ENCODE peak calls at places on chromosomes 13 and 19, in four cellular contexts. K, P, N and V are unnamed samples.

GRCh38 chr19:42287017-42287825 is 14.7 kb upstream of the PRR19 start:
- DNase-seq in K (no peak), P (no peak), N (no peak), V (no peak)

GRCh38 chr19:39969681-39970423 is 1.1 kb upstream of the PSMC4 start:
- DNase-seq in K (no peak), P (no peak), N (no peak), V (no peak)

GRCh38 chr13:58488251-58488650 is 856.7 kb downstream of the PCDH17 start:
- DNase-seq in P (no peak), K (no peak), N (no peak), V (no peak)

GRCh38 chr19:8030906-8031305 is 21.7 kb upstream of the CCL25 start:
- DNase-seq in P (no peak), K (no peak), N (no peak), V (no peak)

GRCh38 chr19:19502281-19502680 is 13.1 kb downstream of the TSSK6 start:
- DNase-seq in K (no peak), P (no peak), N (no peak), V (no peak)

GRCh38 chr13:29384466-29384865 is 211.0 kb downstream of the SLC7A1 start:
- DNase-seq in P (no peak), N (no peak), K (no peak), V (no peak)

GRCh38 chr13:50589139-50589538 is 254.4 kb downstream of the DLEU7 start:
- DNase-seq in P (no peak), N (no peak), K (no peak), V (no peak)

GRCh38 chr19:46624958-46625661 is at the start of gene PTGIR:
- DNase-seq in N (no peak), K (peak), P (no peak), V (no peak)

GRCh38 chr19:8438236-8438635 is 6.5 kb upstream of the HNRNPM start:
- DNase-seq in N (no peak), K (no peak), P (no peak), V (no peak)

GRCh38 chr13:48842316-48842715 is 133.4 kb upstream of the FNDC3A start:
- DNase-seq in N (no peak), K (no peak), P (no peak), V (no peak)

GRCh38 chr19:57267294-57267693 is 13.0 kb upstream of the ZNF460 start:
- DNase-seq in N (no peak), P (no peak), K (no peak), V (no peak)

GRCh38 chr19:892243-892996 is 567 bp downstream of the MED16 start:
- DNase-seq in N (peak), K (no peak), P (no peak), V (no peak)

GRCh38 chr13:75931116-75931515 is 295.0 kb downstream of the LMO7 start:
- DNase-seq in N (no peak), P (no peak), K (no peak), V (no peak)

GRCh38 chr13:49464621-49465325 is 20.7 kb downstream of the SETDB2 start:
- DNase-seq in P (no peak), K (no peak), N (no peak), V (no peak)

GRCh38 chr19:19866599-19867248 is 1.0 kb downstream of the ZNF253 start:
- DNase-seq in N (peak), P (no peak), K (no peak), V (no peak)

GRCh38 chr19:12779162-12779993 is 4.0 kb upstream of the HOOK2 start:
- DNase-seq in P (no peak), N (no peak), K (no peak), V (no peak)

GRCh38 chr19:30369833-30370232 is 2.4 kb upstream of the ZNF536 start:
- DNase-seq in K (no peak), P (no peak), N (no peak), V (no peak)

GRCh38 chr13:98775844-98776598 is 23.5 kb upstream of the SLC15A1 start:
- DNase-seq in K (no peak), P (no peak), N (no peak), V (no peak)

GRCh38 chr13:41061914-41062837 is 867 bp downstream of the WBP4 start:
- DNase-seq in P (no peak), K (no peak), N (no peak), V (no peak)

GRCh38 chr13:86813198-86813597 is 858.0 kb upstream of the SLITRK5 start:
- DNase-seq in N (no peak), K (no peak), P (no peak), V (no peak)

GRCh38 chr19:48836089-48837017 is at the start of gene HSD17B14:
- DNase-seq in N (no peak), K (no peak), P (peak), V (peak)